ENCODE peak calls at places on chromosomes 6 and 20, in eight cellular contexts. A, V, J, N, O, R, F and I are unnamed samples. For H3K4me1, the result is how much of the 10 kb centered on the place peaks cover.

GRCh38 chr6:14883921-14884320 is 361.9 kb upstream of the JARID2 start:
- DNase-seq in R (no peak), N (no peak), J (no peak), F (no peak), O (peak), A (no peak), V (no peak), I (peak)

GRCh38 chr6:155001482-155001881 is 6.4 kb downstream of the TIAM2 start:
- DNase-seq in N (no peak), V (no peak), J (no peak), A (no peak), O (no peak), R (no peak), F (no peak), I (no peak)

GRCh38 chr20:56580226-56580625 is 47.2 kb downstream of the FAM209B start:
- DNase-seq in V (no peak), F (no peak), N (no peak), J (no peak), O (no peak), R (no peak), A (no peak), I (no peak)

GRCh38 chr6:106444777-106445507 is 84.4 kb downstream of the CRYBG1 start:
- DNase-seq in V (no peak), A (no peak), O (peak), R (no peak), N (no peak), F (no peak), J (no peak), I (peak)

GRCh38 chr20:36575066-36575743 is 1.8 kb downstream of the TGIF2 start:
- DNase-seq in A (peak), R (peak), O (peak), N (no peak), F (peak), J (peak), V (peak), I (peak)

GRCh38 chr20:32893878-32894483 is 35.3 kb downstream of the EFCAB8 start:
- DNase-seq in N (peak), F (no peak), V (no peak), A (no peak), O (peak), R (no peak), J (no peak), I (peak)

GRCh38 chr6:96898241-96898851 is 655 bp upstream of the NDUFAF4 start:
- DNase-seq in O (no peak), J (no peak), N (no peak), V (no peak), F (no peak), A (no peak), R (no peak), I (peak)

GRCh38 chr6:3965071-3965718 is 113.7 kb downstream of the FAM217A start:
- DNase-seq in F (no peak), J (no peak), O (no peak), A (no peak), R (no peak), V (no peak), N (no peak), I (no peak)

GRCh38 chr6:142700676-142701185 is 244.2 kb downstream of the HIVEP2 start:
- DNase-seq in V (no peak), F (no peak), O (no peak), A (no peak), R (no peak), N (no peak), J (no peak), I (no peak)

GRCh38 chr6:126170875-126171489 is 168.9 kb upstream of the CENPW start:
- DNase-seq in O (peak), A (peak), J (no peak), R (no peak), N (no peak), F (no peak), V (no peak), I (peak)

GRCh38 chr6:138465007-138465645 is 34.2 kb downstream of the NHSL1 start:
- DNase-seq in V (no peak), F (no peak), O (no peak), J (no peak), N (no peak), A (no peak), R (no peak), I (no peak)

GRCh38 chr6:27296106-27296783 is 15.8 kb downstream of the POM121L2 start:
- DNase-seq in N (no peak), F (no peak), A (no peak), V (no peak), O (peak), J (no peak), R (no peak), I (peak)

GRCh38 chr6:24836116-24836515 is 37.4 kb upstream of the ARMH2 start:
- DNase-seq in O (no peak), F (no peak), N (no peak), R (no peak), J (no peak), A (no peak), V (no peak), I (no peak)

GRCh38 chr6:170449835-170450753 is 103.0 kb downstream of the PSMB1 start:
- DNase-seq in J (no peak), N (no peak), R (no peak), O (no peak), V (no peak), F (peak), A (no peak), I (no peak)

GRCh38 chr6:89204096-89204495 is 13.1 kb downstream of the GABRR1 start:
- DNase-seq in V (no peak), O (no peak), N (no peak), A (no peak), J (no peak), F (no peak), R (no peak), I (peak)

GRCh38 chr6:73747293-73747692 is 51.3 kb downstream of the CD109 start:
- DNase-seq in R (no peak), V (no peak), A (no peak), F (no peak), O (no peak), J (no peak), N (no peak), I (no peak)

GRCh38 chr20:54846948-54847347 is 371.6 kb downstream of the DOK5 start:
- DNase-seq in R (no peak), N (no peak), O (no peak), A (no peak), J (no peak), V (no peak), F (no peak), I (no peak)

GRCh38 chr20:58109126-58109880 is 119.2 kb downstream of the ANKRD60 start:
- DNase-seq in V (no peak), R (no peak), J (no peak), O (no peak), A (no peak), N (no peak), F (no peak), I (no peak)

GRCh38 chr6:117545161-117545595 is 57.1 kb downstream of the GOPC start:
- DNase-seq in F (no peak), J (no peak), A (no peak), N (no peak), R (no peak), O (no peak), V (no peak), I (no peak)

GRCh38 chr20:23132293-23132929 is 46.3 kb upstream of the CD93 start:
- DNase-seq in J (no peak), N (no peak), F (no peak), O (no peak), V (no peak), R (no peak), A (peak), I (no peak)

GRCh38 chr6:139376054-139376355 is 1.6 kb upstream of the CITED2 start:
- DNase-seq in N (no peak), V (no peak), F (no peak), R (no peak), A (peak), J (no peak), O (no peak), I (no peak)

GRCh38 chr20:39328347-39328746 is 366.2 kb downstream of the DHX35 start:
- DNase-seq in R (no peak), O (no peak), F (no peak), A (no peak), N (no peak), J (no peak), V (no peak), I (no peak)

GRCh38 chr6:10968776-10969175 is 75.3 kb downstream of the ELOVL2 start:
- DNase-seq in O (no peak), R (no peak), N (no peak), A (no peak), J (no peak), F (no peak), V (no peak), I (no peak)

GRCh38 chr20:9415426-9415825 is 99.0 kb upstream of the LAMP5 start:
- DNase-seq in J (no peak), A (no peak), R (no peak), O (no peak), N (no peak), F (no peak), V (no peak), I (no peak)

GRCh38 chr20:41318271-41318649 is 729 bp upstream of the ZHX3 start:
- DNase-seq in V (no peak), F (no peak), N (no peak), R (no peak), O (no peak), J (no peak), A (no peak), I (no peak)

GRCh38 chr6:137872071-137872470 is 5.0 kb downstream of the TNFAIP3 start:
- DNase-seq in R (no peak), J (no peak), N (no peak), O (no peak), F (no peak), A (no peak), V (no peak), I (no peak)

GRCh38 chr6:134303903-134304302 is 14.0 kb downstream of the SGK1 start:
- DNase-seq in R (no peak), N (no peak), V (no peak), F (no peak), A (no peak), J (no peak), O (no peak), I (no peak)

GRCh38 chr6:48200874-48201273 is 89.9 kb upstream of the PTCHD4 start:
- DNase-seq in O (no peak), A (no peak), V (no peak), N (no peak), R (no peak), F (no peak), J (no peak), I (no peak)

GRCh38 chr6:21396313-21396712 is 197.2 kb upstream of the SOX4 start:
- DNase-seq in A (no peak), V (no peak), O (no peak), J (no peak), R (no peak), F (no peak), N (no peak), I (no peak)
- H3K4me1 ChIP-seq in A (under half), V (under half), O (under half), J (under half), R (under half), F (under half), N (under half), I (under half)

GRCh38 chr6:39224058-39224457 is 5.2 kb downstream of the KCNK5 start:
- DNase-seq in F (no peak), N (no peak), V (no peak), A (no peak), J (no peak), O (no peak), R (no peak), I (no peak)
- H3K4me1 ChIP-seq in F (under half), N (under half), V (half or more), A (under half), J (under half), O (under half), R (under half), I (under half)

DNA sequence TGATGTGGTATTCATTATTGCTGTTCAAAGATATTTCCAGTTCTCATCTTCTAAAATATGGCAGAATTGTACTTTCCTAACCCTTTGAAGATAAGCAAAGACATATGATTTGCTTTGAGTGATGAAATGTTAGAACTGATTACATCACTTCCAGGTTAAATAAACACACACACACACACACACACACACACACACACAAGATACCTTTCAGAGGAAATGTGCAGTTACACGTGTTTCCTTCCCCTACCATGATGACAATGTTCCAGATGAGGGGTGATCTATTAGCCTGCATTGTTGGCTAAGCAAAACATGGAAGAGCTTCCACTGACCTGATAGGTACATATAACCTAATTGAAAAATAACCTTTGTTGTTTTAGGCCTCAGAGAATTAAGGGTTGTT is 11.7 kb upstream of the FRK start:
- DNase-seq in R (no peak), O (no peak), N (no peak), A (no peak), F (no peak), J (no peak), V (no peak), I (no peak)
- H3K4me1 ChIP-seq in R (under half), O (under half), N (under half), A (under half), F (under half), J (under half), V (under half), I (under half)

GRCh38 chr6:16563628-16564240 is 197.5 kb downstream of the ATXN1 start:
- DNase-seq in N (no peak), O (no peak), R (no peak), F (no peak), J (no peak), A (no peak), V (no peak), I (no peak)
- H3K4me1 ChIP-seq in N (under half), O (under half), R (under half), F (under half), J (under half), A (under half), V (under half), I (under half)